ENCODE peak calls at places on chromosomes 6 and 20, in ten cellular contexts. V is CD4-positive, alpha-beta T cell; B is activated CD4-positive, alpha-beta T cell treated with anti-CD3 and anti-CD28 coated beads, Interleukin-2, amount 50 U/mL, for 48 hours; L is NCI-H1417 treated with DMSO at 0.1 percent for 48 hours; Y is anterior cingulate cortex; U is hepatic stellate cell; N is fibroblast of mammary gland; R is B cell; D is germinal center; E is HEK293T. O is an unnamed sample.

GRCh38 chr20:50151034-50151743 is 2.3 kb downstream of the PEDS1 start:
- DNase-seq in L (no peak), V (no peak), Y (no peak), U (peak), B (no peak), D (no peak), R (no peak), N (peak), E (no peak), O (no peak)

GRCh38 chr6:36897629-36898028 is 11.9 kb downstream of the C6orf89 start:
- DNase-seq in Y (peak), B (peak), U (no peak), D (no peak), R (no peak), L (no peak), E (no peak), V (no peak), N (no peak), O (no peak)

GRCh38 chr6:119319694-119320093 is 29.9 kb downstream of the MAN1A1 start:
- DNase-seq in Y (no peak), B (no peak), N (no peak), D (no peak), R (no peak), U (no peak), V (no peak), E (no peak), L (no peak), O (no peak)

GRCh38 chr6:110728501-110728900 is 86.8 kb downstream of the CDK19 start:
- DNase-seq in V (no peak), D (no peak), U (no peak), E (no peak), N (no peak), L (no peak), R (no peak), Y (no peak), B (no peak), O (peak)

GRCh38 chr6:122069933-122070332 is 329.5 kb upstream of the HSF2 start:
- DNase-seq in L (no peak), V (no peak), D (no peak), N (peak), U (no peak), Y (no peak), E (no peak), B (no peak), R (no peak), O (no peak)

GRCh38 chr6:106692112-106692822 is 62.9 kb downstream of the QRSL1 start:
- DNase-seq in B (no peak), Y (peak), V (no peak), L (no peak), D (no peak), R (no peak), N (peak), U (no peak), E (no peak), O (peak)

GRCh38 chr20:60210779-60211617 is 252.8 kb downstream of the CDH26 start:
- DNase-seq in D (peak), L (no peak), Y (peak), N (peak), V (peak), B (peak), R (peak), U (peak), E (peak), O (peak)

GRCh38 chr20:45462711-45463110 is 6.8 kb upstream of the WFDC2 start:
- DNase-seq in L (no peak), U (no peak), D (no peak), Y (no peak), B (no peak), N (no peak), E (no peak), V (no peak), R (no peak), O (no peak)

GRCh38 chr6:25215881-25216280 is 63.3 kb upstream of the CARMIL1 start:
- DNase-seq in N (no peak), U (no peak), V (no peak), D (no peak), L (no peak), R (no peak), E (no peak), B (no peak), Y (no peak), O (no peak)

GRCh38 chr6:168387911-168388310 is 53.1 kb upstream of the SMOC2 start:
- DNase-seq in D (no peak), V (no peak), B (no peak), N (no peak), U (no peak), L (no peak), R (no peak), Y (no peak), E (no peak), O (no peak)

GRCh38 chr20:41135187-41135887 is 2.0 kb upstream of the PLCG1 start:
- DNase-seq in L (no peak), V (peak), Y (no peak), B (peak), R (peak), N (peak), E (peak), U (no peak), D (peak), O (no peak)

GRCh38 chr6:142702501-142703460 is 242.2 kb downstream of the HIVEP2 start:
- DNase-seq in N (no peak), D (peak), B (no peak), L (no peak), V (no peak), E (no peak), Y (peak), U (no peak), R (peak), O (peak)

GRCh38 chr6:85395746-85396145 is 54.1 kb upstream of the NT5E start:
- DNase-seq in D (no peak), N (no peak), R (no peak), U (no peak), E (no peak), Y (no peak), B (no peak), L (no peak), V (no peak), O (no peak)

GRCh38 chr6:43742931-43743632 is 26.9 kb upstream of the VEGFA start:
- DNase-seq in E (no peak), N (no peak), U (no peak), V (no peak), Y (no peak), R (no peak), B (no peak), L (no peak), D (no peak), O (no peak)

GRCh38 chr6:169454204-169454871 is 200.7 kb upstream of the THBS2 start:
- DNase-seq in Y (no peak), U (peak), R (no peak), N (peak), L (no peak), B (no peak), E (no peak), V (no peak), D (no peak), O (no peak)